ENCODE peak calls at places on chromosome 16, in five cellular contexts. V is ELR, G is anterior cingulate cortex, A is epithelial cell of esophagus, S is substantia nigra. T is an unnamed sample.

GRCh38 chr16:53844796-53845195 is 140.8 kb downstream of the FTO start:
- DNase-seq in V (no peak), G (no peak), A (no peak), S (no peak), T (no peak)

GRCh38 chr16:10862432-10862831 is 14.6 kb upstream of the CIITA start:
- DNase-seq in V (peak), G (no peak), A (peak), S (no peak), T (no peak)

GRCh38 chr16:23293016-23293415 is 9.1 kb upstream of the SCNN1B start:
- DNase-seq in V (no peak), G (no peak), A (no peak), S (no peak), T (no peak)

GRCh38 chr16:82684246-82684645 is 57.5 kb downstream of the CDH13 start:
- DNase-seq in V (no peak), G (no peak), A (no peak), S (no peak), T (no peak)

GRCh38 chr16:68351991-68352431 is 41.2 kb downstream of the PRMT7 start:
- DNase-seq in V (no peak), G (no peak), A (peak), S (no peak), T (no peak)

GRCh38 chr16:70551788-70552187 is 28.2 kb downstream of the SF3B3 start:
- DNase-seq in V (no peak), G (no peak), A (no peak), S (no peak), T (no peak)

GRCh38 chr16:69520413-69520799 is 45.4 kb upstream of the NFAT5 start:
- DNase-seq in V (no peak), G (no peak), A (no peak), S (no peak), T (no peak)

GRCh38 chr16:81625544-81626152 is 153.4 kb upstream of the PLCG2 start:
- DNase-seq in V (peak), G (peak), A (peak), S (no peak), T (peak)

GRCh38 chr16:77043076-77043475 is 147.9 kb upstream of the MON1B start:
- DNase-seq in V (peak), G (no peak), A (peak), S (no peak), T (no peak)

GRCh38 chr16:58464047-58464915 is 35.7 kb upstream of the NDRG4 start:
- DNase-seq in V (no peak), G (peak), A (no peak), S (no peak), T (no peak)

GRCh38 chr16:86580798-86581185 is 2.4 kb downstream of the FOXL1 start:
- DNase-seq in V (no peak), G (no peak), A (no peak), S (no peak), T (no peak)

GRCh38 chr16:180921-181667 is 835 bp downstream of the HBQ1 start:
- DNase-seq in V (peak), G (peak), A (peak), S (peak), T (no peak)

GRCh38 chr16:83247767-83248372 is 559.9 kb upstream of the HSBP1 start:
- DNase-seq in V (no peak), G (no peak), A (no peak), S (no peak), T (peak)

GRCh38 chr16:89473791-89474414 is 16.5 kb downstream of the ANKRD11 start:
- DNase-seq in V (peak), G (no peak), A (peak), S (no peak), T (no peak)